ENCODE peak calls at places on chromosomes 4 and X, in nine cellular contexts. O is NCI-H1417; B is stimulated activated CD4-positive, alpha-beta T cell treated with anti-CD3 and anti-CD28 coated beads, Interleukin-12 subunit alpha, Interleukin-12 subunit beta, amount 100 ng/mL, for 24 hours; V is HFF-Myc; X is endothelial cell of umbilical vein; S is H4; K is NCI-H146; U is stimulated activated CD8-positive, alpha-beta memory T cell treated with anti-CD3 and anti-CD28 coated beads, Interleukin-4, amount 100 ng/mL, for 48 hours; E is AG04449. N is an unnamed sample.
A peak's percentile ranks its signal among the peaks of the same experiment; 100 is the strongest.

GRCh38 chr4:38856046-38856445 is 571 bp downstream of the TLR6 start:
- DNase-seq in O (no peak), B (no peak), V (no peak), X (no peak), S (no peak), K (no peak), U (no peak), E (no peak), N (no peak)

GRCh38 chrX:19790829-19791228 is 96.6 kb downstream of the SH3KBP1 start:
- DNase-seq in O (no peak), B (no peak), V (no peak), X (no peak), S (no peak), K (no peak), U (no peak), E (no peak), N (no peak)

GRCh38 chr4:2800691-2801596 is 8.1 kb downstream of the SH3BP2 start:
- DNase-seq in O (no peak), B (no peak), V (no peak), X (peak; percentile 54), S (peak; percentile 65), K (no peak), U (peak; percentile 59), E (no peak), N (no peak)

GRCh38 chr4:114193625-114194399 is 214.4 kb upstream of the ARSJ start:
- DNase-seq in O (no peak), B (no peak), V (no peak), X (no peak), S (no peak), K (no peak), U (no peak), E (no peak), N (no peak)

GRCh38 chr4:155666701-155667537 is at the start of gene GUCY1A1:
- DNase-seq in O (no peak), B (no peak), V (no peak), X (peak; percentile 61), S (no peak), K (no peak), U (peak; percentile 38), E (no peak), N (peak; percentile 31)

GRCh38 chr4:56212774-56213173 is 174.5 kb downstream of the AASDH start:
- DNase-seq in O (no peak), B (no peak), V (no peak), X (no peak), S (no peak), K (no peak), U (no peak), E (no peak), N (no peak)

GRCh38 chr4:174934360-174934759 is 16.2 kb downstream of the ADAM29 start:
- DNase-seq in O (no peak), B (no peak), V (no peak), X (no peak), S (no peak), K (no peak), U (no peak), E (no peak), N (no peak)

GRCh38 chr4:11428161-11428700 is 463 bp downstream of the HS3ST1 start:
- DNase-seq in O (peak; percentile 58), B (no peak), V (no peak), X (no peak), S (no peak), K (peak; percentile 80), U (peak; percentile 23), E (no peak), N (peak; percentile 2)

GRCh38 chrX:119755981-119756533 is 2.3 kb upstream of the SOWAHD start:
- DNase-seq in O (no peak), B (no peak), V (no peak), X (no peak), S (peak; percentile 47), K (no peak), U (peak; percentile 58), E (no peak), N (no peak)

GRCh38 chrX:155612312-155613224 is at the start of gene TMLHE:
- DNase-seq in O (peak; percentile 3), B (peak; percentile 54), V (no peak), X (peak; percentile 75), S (peak; percentile 32), K (peak; percentile 58), U (peak; percentile 73), E (no peak), N (peak; percentile 43)

GRCh38 chr4:41539711-41540110 is 1.8 kb downstream of the LIMCH1 start:
- DNase-seq in O (no peak), B (no peak), V (no peak), X (no peak), S (no peak), K (no peak), U (no peak), E (no peak), N (no peak)

GRCh38 chr4:152981278-152981677 is 45.2 kb downstream of the FHDC1 start:
- DNase-seq in O (no peak), B (no peak), V (no peak), X (no peak), S (peak; percentile 67), K (no peak), U (no peak), E (no peak), N (no peak)

GRCh38 chrX:153669901-153670731 is 3.5 kb downstream of the PNCK start:
- DNase-seq in O (no peak), B (no peak), V (no peak), X (no peak), S (no peak), K (no peak), U (no peak), E (no peak), N (no peak)

GRCh38 chrX:102345916-102346315 is 93.9 kb downstream of the NXF2B start:
- DNase-seq in O (no peak), B (peak; percentile 59), V (no peak), X (peak; percentile 34), S (peak; percentile 13), K (no peak), U (peak; percentile 84), E (no peak), N (peak; percentile 28)

GRCh38 chrX:106899276-106899675 is 3.9 kb downstream of the RIPPLY1 start:
- DNase-seq in O (no peak), B (no peak), V (no peak), X (no peak), S (no peak), K (no peak), U (no peak), E (no peak), N (no peak)

N was measured in ACHN.